ENCODE peak calls at places on chromosomes 4 and X, in six cellular contexts. N is HCT116, A is H1, I is SK-N-SH, L is K562, V is GM12878. Y is an unnamed sample.

GRCh38 chr4:106048250-106048931 is 153.1 kb downstream of the NPNT start:
- DNase-seq in N (no peak), L (no peak), V (no peak), A (no peak), I (no peak), Y (no peak)

GRCh38 chr4:143185253-143186107 is 763 bp downstream of the USP38 start:
- DNase-seq in A (peak; percentile 66), V (no peak), N (no peak), I (peak; percentile 6), L (no peak), Y (no peak)

GRCh38 chrX:45664727-45665290 is 464.1 kb upstream of the DIPK2B start:
- DNase-seq in I (no peak), A (no peak), L (no peak), V (no peak), N (no peak), Y (no peak)

GRCh38 chr4:123497328-123497727 is 100.7 kb downstream of the SPRY1 start:
- DNase-seq in L (no peak), V (no peak), I (no peak), A (no peak), N (no peak), Y (no peak)

GRCh38 chrX:2427737-2428136 is 73.0 kb downstream of the DHRSX start:
- DNase-seq in N (no peak), L (no peak), V (no peak), I (no peak), A (no peak), Y (no peak)

GRCh38 chrX:48958635-48959094 is 1.3 kb upstream of the OTUD5 start:
- DNase-seq in N (no peak), V (no peak), L (no peak), A (peak; percentile 48), I (no peak), Y (no peak)

GRCh38 chr4:71296945-71297344 is 41.9 kb upstream of the SLC4A4 start:
- DNase-seq in I (no peak), N (no peak), L (no peak), V (no peak), A (no peak), Y (no peak)

GRCh38 chr4:111641813-111642579 is 503.3 kb upstream of the FAM241A start:
- DNase-seq in A (peak; percentile 51), I (peak; percentile 52), V (peak; percentile 13), L (peak; percentile 41), N (peak; percentile 91), Y (peak; percentile 88)

GRCh38 chrX:8815460-8816065 is 14.4 kb upstream of the FAM9A start:
- DNase-seq in A (no peak), V (peak; percentile 4), N (peak; percentile 2), L (peak; percentile 69), I (peak; percentile 58), Y (peak; percentile 65)

GRCh38 chr4:25795566-25796454 is 67.0 kb downstream of the SEL1L3 start:
- DNase-seq in N (no peak), A (peak; percentile 58), I (no peak), V (no peak), L (no peak), Y (no peak)

GRCh38 chrX:71919436-71919835 is 8.8 kb downstream of the NHSL2 start:
- DNase-seq in A (no peak), L (no peak), N (no peak), V (no peak), I (no peak), Y (no peak)

GRCh38 chr4:69073375-69073774 is 22.9 kb upstream of the UGT2B7 start:
- DNase-seq in L (no peak), I (no peak), V (no peak), A (no peak), N (no peak), Y (no peak)

GRCh38 chrX:1906028-1906427 is 291.2 kb downstream of the ASMT start:
- DNase-seq in L (no peak), A (no peak), I (no peak), V (no peak), N (no peak), Y (no peak)

GRCh38 chr4:52643846-52644245 is 15.3 kb downstream of the USP46 start:
- DNase-seq in V (no peak), A (no peak), I (peak; percentile 16), L (no peak), N (peak; percentile 4), Y (peak; percentile 27)
- TF ChIP-seq JUND in V (no peak), A (no peak), I (no peak), L (no peak), N (no peak), Y (no peak)

DNA sequence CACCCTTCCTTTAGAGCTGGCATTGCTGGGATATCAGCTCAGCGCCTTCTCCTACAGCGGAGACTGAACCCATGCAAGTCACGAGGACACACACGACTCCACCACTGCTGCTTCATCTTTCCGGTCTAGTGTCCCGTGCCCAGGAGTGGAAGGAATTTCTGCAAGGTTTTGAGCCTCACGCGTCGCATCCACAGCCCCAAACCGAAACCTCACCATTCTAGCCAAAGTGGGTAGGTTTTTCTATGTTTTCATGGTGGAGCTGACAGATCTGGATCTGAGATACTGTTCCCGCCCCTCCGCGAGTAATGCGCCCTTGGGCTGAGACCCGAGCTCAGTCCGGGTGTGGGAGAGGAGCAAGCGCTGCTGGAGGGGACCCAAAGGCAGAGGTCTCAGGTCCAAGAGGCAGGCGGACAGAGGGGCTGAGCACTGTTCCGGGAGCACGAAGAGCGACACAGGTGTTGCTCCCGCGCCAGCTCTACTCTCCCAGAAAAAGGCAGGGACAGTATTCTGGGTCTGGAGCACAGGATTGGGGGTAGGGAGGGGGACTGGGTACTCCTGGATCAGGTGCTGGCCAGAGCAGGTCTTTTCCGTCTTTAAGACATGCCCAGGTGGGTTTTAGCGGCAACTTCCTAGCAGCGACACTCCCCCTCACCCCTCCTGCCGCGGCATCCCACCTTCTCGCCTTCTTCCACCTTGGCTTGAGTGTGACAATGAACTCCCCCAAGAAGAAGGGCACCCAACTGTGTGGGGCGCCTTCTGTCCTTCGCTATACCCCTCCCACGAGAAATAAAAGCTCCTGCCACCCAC is 1.9 kb downstream of the EPHA5 start:
- DNase-seq in V (no peak), N (no peak), I (peak; percentile 8), L (no peak), A (peak; percentile 53), Y (peak; percentile 6)
- TF ChIP-seq JUND in V (no peak), N (no peak), I (no peak), L (no peak), A (no peak), Y (no peak)

GRCh38 chrX:150942958-150943594 is 40.1 kb upstream of the HMGB3 start:
- DNase-seq in I (no peak), V (no peak), N (no peak), A (no peak), L (peak; percentile 33), Y (peak; percentile 19)
- TF ChIP-seq JUND in I (no peak), V (no peak), N (no peak), A (no peak), L (no peak), Y (no peak)

GRCh38 chr4:149409186-149410056 is 406.2 kb downstream of the IQCM start:
- DNase-seq in L (no peak), A (no peak), I (no peak), N (peak; percentile 57), V (no peak), Y (no peak)
- TF ChIP-seq JUND in L (no peak), A (no peak), I (peak; percentile 73), N (peak; percentile 74), V (no peak), Y (no peak)

DNA sequence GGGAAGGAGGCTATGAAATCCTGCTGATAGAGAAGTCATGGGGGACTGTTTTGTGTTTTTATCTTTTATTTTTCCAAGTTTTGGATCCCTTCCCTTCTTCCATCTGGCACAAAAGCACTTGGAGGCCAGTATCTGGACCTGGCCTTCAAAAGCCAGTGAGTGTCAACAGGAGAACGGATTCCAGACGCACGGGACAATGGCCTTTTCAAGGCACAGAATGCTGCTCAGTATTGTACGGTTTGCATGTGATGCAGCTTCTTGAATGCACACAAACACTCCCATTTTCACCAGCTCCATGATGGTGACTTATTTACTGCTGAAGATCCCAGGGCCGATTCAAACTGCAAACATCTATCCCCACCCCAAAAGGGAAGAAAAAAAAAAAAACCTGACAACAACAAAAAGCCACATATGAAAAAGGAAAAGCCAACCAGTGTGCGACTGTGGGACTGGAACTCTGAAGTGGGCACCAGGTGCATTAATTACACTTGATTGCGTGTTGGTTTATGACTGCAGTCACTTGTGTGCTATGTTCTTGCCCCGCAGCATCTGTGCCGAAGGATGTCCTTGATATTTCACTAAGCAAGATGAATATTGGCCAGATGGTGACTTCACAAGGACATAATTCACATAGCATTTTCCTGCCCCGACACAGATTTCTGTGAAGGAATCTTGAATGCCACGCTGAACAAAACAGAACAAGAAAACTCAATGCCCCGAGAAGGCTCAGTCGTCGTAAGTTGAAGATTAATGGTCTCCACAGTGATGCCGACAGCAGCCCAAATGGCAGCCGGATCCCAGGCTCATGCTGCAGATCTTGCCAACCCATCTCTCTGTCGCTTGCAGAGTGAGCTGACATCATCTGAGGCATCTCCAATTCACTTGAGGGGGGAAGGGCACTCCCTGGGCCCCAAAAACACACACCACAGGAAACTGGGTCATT is 145.7 kb downstream of the CPEB2 start:
- DNase-seq in L (no peak), N (no peak), V (no peak), A (no peak), I (no peak), Y (no peak)
- TF ChIP-seq JUND in L (no peak), N (no peak), V (no peak), A (no peak), I (no peak), Y (no peak)

DNA sequence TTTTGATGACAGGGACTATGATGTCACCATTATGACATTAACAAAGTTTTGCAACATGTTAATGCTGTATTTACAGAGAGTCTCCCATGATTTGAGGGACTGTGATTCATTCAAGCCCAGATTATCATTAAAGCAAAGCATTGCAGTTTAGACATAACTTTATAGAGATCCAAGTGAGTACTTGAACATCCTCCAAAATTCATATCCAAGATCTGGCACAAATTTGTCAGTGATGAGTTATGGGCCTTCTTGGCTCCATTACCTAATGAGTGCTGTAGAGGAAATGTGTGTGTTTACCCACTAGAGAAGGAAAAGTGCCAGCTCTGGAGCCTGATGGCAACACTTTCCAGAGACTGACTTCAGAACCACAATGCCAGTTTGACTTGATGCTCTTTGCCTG is 432.3 kb downstream of the GALNTL6 start:
- DNase-seq in I (no peak), A (no peak), L (no peak), N (no peak), V (no peak), Y (no peak)
- TF ChIP-seq JUND in I (no peak), A (no peak), L (no peak), N (no peak), V (no peak), Y (no peak)

DNA sequence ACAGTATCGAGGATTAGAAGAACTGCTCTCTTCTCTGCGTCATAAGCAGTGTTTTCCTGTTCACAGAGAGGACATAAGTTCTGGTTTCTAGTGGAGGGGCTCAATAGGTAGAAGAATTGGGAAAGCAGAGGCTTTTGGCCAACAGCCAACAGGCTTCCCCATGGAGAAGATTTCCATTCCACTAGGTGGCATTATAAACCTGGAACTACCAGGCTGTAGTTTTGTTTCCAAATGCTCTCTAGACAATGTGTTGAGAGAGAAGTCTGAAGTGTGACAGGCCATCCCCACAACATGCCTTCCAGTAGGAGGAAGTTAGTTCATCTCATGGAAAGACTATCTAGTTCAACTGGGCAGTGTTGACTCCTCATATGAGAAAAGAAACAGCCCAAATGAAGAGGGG is 63.8 kb upstream of the ANXA10 start:
- DNase-seq in A (no peak), V (no peak), I (peak; percentile 5), N (peak; percentile 28), L (no peak), Y (peak; percentile 69)
- TF ChIP-seq JUND in A (no peak), V (no peak), I (no peak), N (no peak), L (no peak), Y (no peak)

GRCh38 chr4:151117371-151117962 is 18.0 kb downstream of the RPS3A start:
- DNase-seq in N (peak; percentile 37), I (peak; percentile 65), L (peak; percentile 58), A (peak; percentile 78), V (no peak), Y (peak; percentile 68)
- TF ChIP-seq JUND in N (no peak), I (no peak), L (no peak), A (no peak), V (no peak), Y (no peak)